ENCODE peak calls at places on chromosomes 11 and 22, in nine cellular contexts. One of them, this sample, is unnamed.

GRCh38 chr11:61666684-61667297 is 13.4 kb upstream of the DAGLA start:
- DNase-seq in AG04449: no peak
- DNase-seq in fibroblast of pulmonary artery: no peak
- DNase-seq in choroid plexus epithelial cell: no peak
- DNase-seq in omental fat pad: no peak
- DNase-seq in colonic mucosa: no peak
- DNase-seq in BJ: no peak
- DNase-seq in WTC11: no peak
- DNase-seq in AG04450: no peak
- DNase-seq in this sample: no peak

GRCh38 chr11:3616721-3617460 is 24.9 kb downstream of the ART5 start:
- DNase-seq in AG04449: no peak
- DNase-seq in WTC11: no peak
- DNase-seq in choroid plexus epithelial cell: peak; percentile 66
- DNase-seq in BJ: no peak
- DNase-seq in fibroblast of pulmonary artery: peak; percentile 11
- DNase-seq in colonic mucosa: no peak
- DNase-seq in AG04450: no peak
- DNase-seq in omental fat pad: no peak
- DNase-seq in this sample: no peak

GRCh38 chr11:48020092-48020755 is 39.9 kb downstream of the PTPRJ start:
- DNase-seq in BJ: no peak
- DNase-seq in omental fat pad: no peak
- DNase-seq in colonic mucosa: peak; percentile 64
- DNase-seq in AG04450: no peak
- DNase-seq in AG04449: no peak
- DNase-seq in fibroblast of pulmonary artery: no peak
- DNase-seq in WTC11: no peak
- DNase-seq in choroid plexus epithelial cell: no peak
- DNase-seq in this sample: no peak

GRCh38 chr11:1361882-1362281 is 27.9 kb upstream of the BRSK2 start:
- DNase-seq in AG04450: no peak
- DNase-seq in omental fat pad: no peak
- DNase-seq in AG04449: no peak
- DNase-seq in choroid plexus epithelial cell: no peak
- DNase-seq in colonic mucosa: no peak
- DNase-seq in BJ: no peak
- DNase-seq in WTC11: no peak
- DNase-seq in fibroblast of pulmonary artery: no peak
- DNase-seq in this sample: no peak

GRCh38 chr11:81203876-81204275 is 1529.8 kb downstream of the FAM181B start:
- DNase-seq in AG04449: no peak
- DNase-seq in AG04450: no peak
- DNase-seq in omental fat pad: no peak
- DNase-seq in colonic mucosa: no peak
- DNase-seq in choroid plexus epithelial cell: peak; percentile 77
- DNase-seq in WTC11: no peak
- DNase-seq in BJ: no peak
- DNase-seq in fibroblast of pulmonary artery: no peak
- DNase-seq in this sample: no peak

GRCh38 chr11:3747704-3748103 is 49.6 kb downstream of the NUP98 start:
- DNase-seq in choroid plexus epithelial cell: peak; percentile 90
- DNase-seq in colonic mucosa: no peak
- DNase-seq in WTC11: no peak
- DNase-seq in BJ: peak; percentile 53
- DNase-seq in AG04449: peak; percentile 46
- DNase-seq in AG04450: peak; percentile 52
- DNase-seq in fibroblast of pulmonary artery: peak; percentile 82
- DNase-seq in omental fat pad: no peak
- DNase-seq in this sample: no peak

GRCh38 chr22:27629908-27630733 is 171.4 kb downstream of the MN1 start:
- DNase-seq in colonic mucosa: no peak
- DNase-seq in fibroblast of pulmonary artery: no peak
- DNase-seq in omental fat pad: no peak
- DNase-seq in WTC11: no peak
- DNase-seq in AG04449: no peak
- DNase-seq in AG04450: no peak
- DNase-seq in BJ: no peak
- DNase-seq in choroid plexus epithelial cell: no peak
- DNase-seq in this sample: no peak

GRCh38 chr11:132032555-132032954 is 662.1 kb downstream of the NTM start:
- DNase-seq in AG04449: peak; percentile 74
- DNase-seq in colonic mucosa: no peak
- DNase-seq in BJ: no peak
- DNase-seq in omental fat pad: no peak
- DNase-seq in fibroblast of pulmonary artery: peak; percentile 57
- DNase-seq in WTC11: no peak
- DNase-seq in AG04450: peak; percentile 68
- DNase-seq in choroid plexus epithelial cell: peak; percentile 77
- DNase-seq in this sample: no peak

GRCh38 chr11:90148900-90149299 is 14.4 kb downstream of the NAALAD2 start:
- DNase-seq in colonic mucosa: no peak
- DNase-seq in AG04450: no peak
- DNase-seq in fibroblast of pulmonary artery: peak; percentile 8
- DNase-seq in WTC11: no peak
- DNase-seq in AG04449: no peak
- DNase-seq in choroid plexus epithelial cell: peak; percentile 30
- DNase-seq in omental fat pad: no peak
- DNase-seq in BJ: no peak
- DNase-seq in this sample: no peak
- TF ChIP-seq CTCF in colonic mucosa: no peak
- TF ChIP-seq CTCF in AG04450: no peak
- TF ChIP-seq CTCF in fibroblast of pulmonary artery: peak; percentile 18
- TF ChIP-seq CTCF in WTC11: no peak
- TF ChIP-seq CTCF in AG04449: no peak
- TF ChIP-seq CTCF in choroid plexus epithelial cell: peak; percentile 32
- TF ChIP-seq CTCF in omental fat pad: no peak
- TF ChIP-seq CTCF in BJ: no peak
- TF ChIP-seq CTCF in this sample: no peak

DNA sequence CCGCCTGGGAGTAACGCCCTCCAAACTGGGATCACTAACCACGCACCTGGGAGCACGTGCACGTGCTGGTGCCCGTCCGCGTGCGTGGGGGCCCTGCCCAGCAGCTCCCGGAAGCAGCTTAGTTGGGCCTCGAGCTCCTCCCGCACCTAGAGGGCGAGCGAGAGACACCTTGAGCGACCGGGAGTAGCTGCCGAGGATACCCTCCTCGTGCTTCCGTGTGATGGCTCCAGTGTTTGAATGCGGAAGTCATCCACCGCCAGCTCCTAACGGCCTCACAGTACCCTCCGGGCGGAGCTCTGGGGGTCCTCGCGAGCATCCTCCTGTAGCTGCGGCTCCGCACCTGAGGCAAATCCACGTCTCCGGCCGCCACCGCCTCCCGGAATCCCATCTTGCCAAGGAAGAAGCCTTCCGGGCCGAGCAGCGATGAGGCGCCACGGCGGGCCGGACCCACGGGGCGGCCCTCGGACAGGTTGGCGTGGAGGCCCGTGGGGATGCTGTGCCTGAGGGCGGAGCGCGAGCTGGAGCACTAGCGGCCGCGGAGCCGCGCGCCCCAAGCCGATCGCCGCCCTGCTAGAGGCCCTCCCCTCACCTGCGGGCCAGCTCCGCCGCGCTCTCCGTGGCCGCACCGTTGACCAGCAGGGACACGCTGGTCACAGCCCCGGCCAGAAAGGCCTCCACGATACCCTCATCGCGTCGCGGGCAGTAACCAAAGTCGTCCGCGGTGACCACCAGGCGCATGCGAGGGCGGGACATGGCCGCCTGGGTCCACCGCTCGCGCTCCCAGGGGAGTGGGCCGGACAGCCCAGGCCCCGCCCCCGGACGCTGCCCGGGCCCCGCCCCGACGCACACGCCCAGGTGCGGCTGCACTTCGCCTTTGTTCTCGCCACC is at the start of gene YDJC:
- DNase-seq in AG04450: peak; percentile 70
- DNase-seq in WTC11: peak; percentile 97
- DNase-seq in choroid plexus epithelial cell: peak; percentile 95
- DNase-seq in BJ: peak; percentile 24
- DNase-seq in omental fat pad: peak; percentile 83
- DNase-seq in AG04449: no peak
- DNase-seq in colonic mucosa: peak; percentile 89
- DNase-seq in fibroblast of pulmonary artery: peak; percentile 92
- DNase-seq in this sample: peak; percentile 93
- TF ChIP-seq CTCF in AG04450: peak; percentile 57
- TF ChIP-seq CTCF in WTC11: no peak
- TF ChIP-seq CTCF in choroid plexus epithelial cell: peak; percentile 66
- TF ChIP-seq CTCF in BJ: peak; percentile 68
- TF ChIP-seq CTCF in omental fat pad: no peak
- TF ChIP-seq CTCF in AG04449: peak; percentile 76
- TF ChIP-seq CTCF in colonic mucosa: peak; percentile 24
- TF ChIP-seq CTCF in fibroblast of pulmonary artery: peak; percentile 46
- TF ChIP-seq CTCF in this sample: no peak

GRCh38 chr11:41201156-41201555 is 258.3 kb downstream of the LRRC4C start:
- DNase-seq in AG04450: no peak
- DNase-seq in AG04449: no peak
- DNase-seq in omental fat pad: no peak
- DNase-seq in WTC11: peak; percentile 75
- DNase-seq in choroid plexus epithelial cell: peak; percentile 24
- DNase-seq in colonic mucosa: no peak
- DNase-seq in fibroblast of pulmonary artery: peak; percentile 10
- DNase-seq in BJ: no peak
- DNase-seq in this sample: no peak
- TF ChIP-seq CTCF in AG04450: no peak
- TF ChIP-seq CTCF in AG04449: peak; percentile 41
- TF ChIP-seq CTCF in omental fat pad: no peak
- TF ChIP-seq CTCF in WTC11: peak; percentile 64
- TF ChIP-seq CTCF in choroid plexus epithelial cell: peak; percentile 53
- TF ChIP-seq CTCF in colonic mucosa: no peak
- TF ChIP-seq CTCF in fibroblast of pulmonary artery: peak; percentile 24
- TF ChIP-seq CTCF in BJ: peak; percentile 14
- TF ChIP-seq CTCF in this sample: no peak

GRCh38 chr11:68324695-68325094 is 12.3 kb downstream of the LRP5 start:
- DNase-seq in fibroblast of pulmonary artery: no peak
- DNase-seq in colonic mucosa: no peak
- DNase-seq in BJ: no peak
- DNase-seq in omental fat pad: no peak
- DNase-seq in AG04450: no peak
- DNase-seq in AG04449: no peak
- DNase-seq in choroid plexus epithelial cell: no peak
- DNase-seq in WTC11: no peak
- DNase-seq in this sample: no peak

GRCh38 chr11:68326334-68327215 is 14.2 kb downstream of the LRP5 start:
- DNase-seq in WTC11: no peak
- DNase-seq in choroid plexus epithelial cell: no peak
- DNase-seq in omental fat pad: no peak
- DNase-seq in AG04450: no peak
- DNase-seq in BJ: no peak
- DNase-seq in AG04449: no peak
- DNase-seq in colonic mucosa: no peak
- DNase-seq in fibroblast of pulmonary artery: no peak
- DNase-seq in this sample: no peak

GRCh38 chr11:68324241-68324640 is 11.8 kb downstream of the LRP5 start:
- DNase-seq in omental fat pad: no peak
- DNase-seq in colonic mucosa: no peak
- DNase-seq in AG04449: no peak
- DNase-seq in WTC11: no peak
- DNase-seq in AG04450: no peak
- DNase-seq in BJ: no peak
- DNase-seq in fibroblast of pulmonary artery: no peak
- DNase-seq in choroid plexus epithelial cell: no peak
- DNase-seq in this sample: no peak

GRCh38 chr11:68325894-68326220 is 13.5 kb downstream of the LRP5 start:
- DNase-seq in AG04449: no peak
- DNase-seq in BJ: no peak
- DNase-seq in omental fat pad: no peak
- DNase-seq in WTC11: no peak
- DNase-seq in choroid plexus epithelial cell: no peak
- DNase-seq in colonic mucosa: no peak
- DNase-seq in fibroblast of pulmonary artery: no peak
- DNase-seq in AG04450: no peak
- DNase-seq in this sample: no peak

DNA sequence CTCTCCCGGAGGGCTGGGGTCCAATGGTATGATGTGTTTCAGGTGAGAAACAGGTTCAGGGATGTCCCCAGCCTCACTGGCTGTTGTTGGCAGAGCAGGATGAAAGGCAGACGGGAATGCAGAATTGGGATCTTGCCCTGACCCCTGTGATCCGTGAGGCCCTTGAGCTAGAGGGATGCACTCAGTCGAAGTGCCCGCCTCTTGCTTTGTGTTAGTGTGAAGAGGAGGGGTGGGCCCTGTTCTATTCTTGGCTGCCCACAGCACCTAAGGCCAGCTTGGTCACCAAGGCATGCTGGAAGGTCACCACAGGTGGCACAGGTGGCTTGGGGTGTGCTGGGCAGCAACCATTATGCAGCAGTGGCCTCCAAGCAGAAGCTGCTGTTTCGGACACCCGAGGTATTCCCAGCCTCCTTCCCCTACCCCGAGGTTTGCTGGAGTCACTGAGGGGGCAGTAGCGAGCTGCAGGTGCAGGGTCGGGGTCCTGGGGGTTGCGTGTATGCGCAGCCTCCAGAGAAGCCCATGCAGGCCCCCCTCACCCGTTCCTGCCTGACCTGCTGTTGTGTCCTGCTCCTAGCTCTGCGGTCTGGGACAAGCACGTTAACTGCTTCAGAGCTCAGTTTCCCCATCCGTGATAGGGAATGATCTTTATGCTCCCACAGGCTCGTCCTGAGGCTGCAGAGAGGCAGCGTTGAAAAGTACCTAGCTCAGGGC is 12.9 kb downstream of the LRP5 start:
- DNase-seq in BJ: no peak
- DNase-seq in colonic mucosa: no peak
- DNase-seq in fibroblast of pulmonary artery: no peak
- DNase-seq in choroid plexus epithelial cell: no peak
- DNase-seq in AG04449: no peak
- DNase-seq in omental fat pad: no peak
- DNase-seq in WTC11: peak; percentile 68
- DNase-seq in AG04450: no peak
- DNase-seq in this sample: no peak
- TF ChIP-seq CTCF in BJ: no peak
- TF ChIP-seq CTCF in colonic mucosa: no peak
- TF ChIP-seq CTCF in fibroblast of pulmonary artery: no peak
- TF ChIP-seq CTCF in choroid plexus epithelial cell: no peak
- TF ChIP-seq CTCF in AG04449: no peak
- TF ChIP-seq CTCF in omental fat pad: no peak
- TF ChIP-seq CTCF in WTC11: no peak
- TF ChIP-seq CTCF in AG04450: no peak
- TF ChIP-seq CTCF in this sample: no peak

This sample was measured in natural killer cell.